ENCODE peak calls at places on chromosomes 7 and 10, in seven cellular contexts. H, F, E, B, T, V and J are unnamed samples. For H3K27me3, the result is how much of the 10 kb centered on the place peaks cover.

GRCh38 chr7:5455581-5456222 is 32.1 kb upstream of the TNRC18 start:
- DNase-seq in V (no peak), F (no peak), B (no peak), E (no peak), H (no peak), T (no peak), J (peak)

GRCh38 chr7:141495057-141495456 is 56.2 kb upstream of the AGK start:
- DNase-seq in T (no peak), B (no peak), H (no peak), E (no peak), F (no peak), V (no peak), J (no peak)

GRCh38 chr7:135709508-135709907 is 18.5 kb downstream of the SLC13A4 start:
- DNase-seq in T (no peak), H (no peak), V (no peak), B (no peak), F (no peak), E (no peak), J (no peak)

GRCh38 chr7:108660465-108660864 is 90.8 kb downstream of the DNAJB9 start:
- DNase-seq in E (peak), F (no peak), V (no peak), H (no peak), T (no peak), B (no peak), J (peak)

GRCh38 chr10:15595260-15595659 is 124.5 kb downstream of the ITGA8 start:
- DNase-seq in F (no peak), B (no peak), H (no peak), E (no peak), T (no peak), V (no peak), J (no peak)

GRCh38 chr10:26044123-26044749 is 110.2 kb downstream of the MYO3A start:
- DNase-seq in H (no peak), F (no peak), V (no peak), T (no peak), E (no peak), B (no peak), J (no peak)

GRCh38 chr10:8051109-8051781 is 3.2 kb upstream of the GATA3 start:
- DNase-seq in V (no peak), E (no peak), B (no peak), F (no peak), H (no peak), T (no peak), J (no peak)

GRCh38 chr7:88500146-88500545 is 193.5 kb upstream of the STEAP4 start:
- DNase-seq in F (no peak), E (no peak), T (no peak), B (no peak), V (no peak), H (no peak), J (no peak)

GRCh38 chr7:149753370-149754233 is 19.8 kb downstream of the ZNF467 start:
- DNase-seq in H (no peak), V (peak), E (peak), B (no peak), T (no peak), F (peak), J (peak)

GRCh38 chr7:116316838-116317612 is 106.7 kb downstream of the TES start:
- DNase-seq in H (no peak), B (peak), E (peak), F (no peak), T (no peak), V (no peak), J (no peak)

DNA sequence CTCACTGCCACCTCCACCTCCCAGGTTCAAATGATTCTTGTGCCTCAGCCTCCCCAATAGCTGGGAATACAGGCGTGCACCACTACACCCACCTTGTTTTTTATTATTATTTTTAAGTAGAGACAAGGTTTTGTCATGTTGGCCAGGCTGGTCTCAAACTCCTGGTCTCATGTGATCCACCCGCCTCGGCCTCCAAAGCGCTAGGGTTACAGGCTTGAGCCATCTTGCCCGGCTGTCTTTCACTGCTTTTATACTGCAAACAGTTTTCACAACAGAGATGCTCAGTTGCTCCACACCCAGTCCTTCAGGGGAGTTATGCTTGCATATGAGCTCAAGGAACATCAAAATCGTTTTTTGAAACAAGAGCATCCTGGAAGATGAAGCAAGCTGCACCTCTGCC is 1.3 kb upstream of the PRR15 start:
- DNase-seq in E (no peak), T (no peak), V (no peak), B (no peak), H (no peak), F (no peak), J (no peak)
- H3K27me3 ChIP-seq in E (under half), T (under half), V (half or more), B (half or more), H (under half), F (under half), J (under half)

DNA sequence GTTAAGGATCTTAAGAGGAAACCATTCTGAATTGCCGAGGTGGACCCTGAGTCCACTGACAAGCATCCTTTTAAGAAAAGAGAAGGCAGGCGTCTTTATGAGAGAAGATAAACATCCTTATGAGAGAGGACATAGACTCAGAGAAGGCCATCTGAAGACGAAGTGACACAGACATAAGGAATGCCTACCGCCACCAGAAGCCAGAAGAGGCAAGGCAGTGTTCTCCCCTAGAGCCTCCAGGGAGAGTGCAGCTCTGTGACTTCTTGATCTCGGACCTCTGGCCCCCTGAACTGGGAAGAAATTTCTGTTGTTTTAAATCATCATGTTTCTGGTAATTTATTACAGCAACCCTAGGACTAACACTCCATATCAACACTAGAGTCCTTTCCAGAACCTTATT is 25.2 kb upstream of the ING3 start:
- DNase-seq in F (no peak), B (no peak), E (peak), V (no peak), T (no peak), H (no peak), J (no peak)
- H3K27me3 ChIP-seq in F (under half), B (under half), E (under half), V (under half), T (under half), H (under half), J (under half)

GRCh38 chr10:101046332-101047238 is 15.2 kb upstream of the KAZALD1 start:
- DNase-seq in H (no peak), F (peak), B (no peak), E (peak), V (no peak), T (no peak), J (peak)
- H3K27me3 ChIP-seq in H (half or more), F (half or more), B (half or more), E (under half), V (half or more), T (under half), J (half or more)

DNA sequence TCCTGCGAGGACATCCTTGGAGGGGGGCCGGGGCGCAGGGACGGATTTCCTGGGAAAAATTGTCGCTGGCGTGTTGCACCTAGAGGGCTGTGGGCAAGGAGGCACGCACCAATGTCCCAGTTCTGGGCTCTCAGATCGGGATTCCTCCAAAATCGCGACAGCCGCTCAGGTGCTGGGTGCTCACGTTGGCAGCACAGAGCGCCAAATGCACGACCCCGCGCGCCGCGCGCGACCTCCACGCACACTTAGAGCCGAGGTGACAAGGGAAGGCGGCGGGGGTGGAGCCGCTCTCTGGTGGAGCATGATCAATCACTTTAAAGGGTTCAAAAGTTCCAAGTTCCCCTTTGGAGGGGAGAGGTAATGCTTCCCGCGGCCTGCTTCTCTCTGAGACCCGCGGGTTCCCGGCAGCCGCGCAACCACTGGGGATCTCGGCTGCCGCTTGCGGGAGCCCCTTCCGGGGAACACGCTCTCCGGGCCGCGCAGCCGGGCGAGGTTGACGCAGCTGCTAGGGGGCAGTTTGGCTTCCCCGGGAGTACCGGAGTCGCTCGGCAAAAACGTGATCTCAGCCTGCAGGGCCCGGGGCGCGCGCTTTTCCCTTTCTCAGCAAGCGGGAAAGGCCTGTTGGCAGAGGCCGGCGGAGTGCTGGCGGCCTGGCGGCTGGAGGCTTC is 25.4 kb downstream of the SKIDA1 start:
- DNase-seq in F (peak), H (no peak), E (no peak), T (peak), V (peak), B (peak), J (peak)
- H3K27me3 ChIP-seq in F (under half), H (under half), E (under half), T (under half), V (half or more), B (under half), J (under half)

DNA sequence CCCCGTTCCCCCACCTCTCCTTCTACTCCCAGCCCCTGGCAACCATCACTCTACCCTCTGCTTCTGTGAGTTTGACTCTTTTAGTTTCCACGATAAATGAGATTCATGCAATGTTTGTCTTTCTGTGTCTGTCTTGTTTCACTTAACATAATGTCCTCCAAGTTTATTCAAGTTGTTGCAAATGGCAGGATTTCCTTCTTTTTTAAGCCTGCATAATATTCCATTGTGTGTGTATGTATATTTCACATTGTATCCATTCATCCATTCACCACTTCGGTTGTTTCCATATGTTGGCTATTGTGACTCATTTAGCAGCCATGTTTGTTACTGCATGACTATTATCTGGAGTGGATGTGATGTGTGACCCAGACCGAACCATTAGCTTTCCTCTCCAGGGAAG is 64.3 kb downstream of the VIM start:
- DNase-seq in E (no peak), T (no peak), F (no peak), H (no peak), V (no peak), B (no peak), J (no peak)
- H3K27me3 ChIP-seq in E (under half), T (under half), F (under half), H (under half), V (under half), B (under half), J (under half)

GRCh38 chr7:26510226-26510957 is 218.7 kb downstream of the SNX10 start:
- DNase-seq in B (no peak), V (no peak), F (no peak), T (no peak), E (no peak), H (no peak), J (no peak)

GRCh38 chr7:26507375-26508068 is 215.9 kb downstream of the SNX10 start:
- DNase-seq in E (no peak), V (no peak), T (no peak), F (no peak), B (no peak), H (no peak), J (no peak)

GRCh38 chr7:26506196-26506595 is 214.5 kb downstream of the SNX10 start:
- DNase-seq in F (no peak), E (no peak), T (no peak), V (no peak), B (no peak), H (no peak), J (no peak)

GRCh38 chr7:26508481-26508880 is 216.8 kb downstream of the SNX10 start:
- DNase-seq in T (no peak), H (no peak), V (no peak), B (no peak), F (peak), E (no peak), J (peak)

GRCh38 chr7:26508917-26509316 is 217.3 kb downstream of the SNX10 start:
- DNase-seq in V (no peak), T (no peak), E (no peak), H (no peak), B (no peak), F (peak), J (peak)
- H3K27me3 ChIP-seq in V (under half), T (under half), E (under half), H (under half), B (under half), F (under half), J (under half)